ENCODE peak calls at places on chromosomes 13 and 19, in eight cellular contexts. H, L, P, Q, E, K, M and C are unnamed samples.

GRCh38 chr13:111911141-111911720 is 155.7 kb upstream of the SOX1 start:
- DNase-seq in P (no peak), H (no peak), Q (no peak), L (no peak), E (no peak), M (no peak), K (no peak), C (peak; percentile 14)

GRCh38 chr13:114282143-114282685 is 813 bp downstream of the UPF3A start:
- DNase-seq in P (peak; percentile 53), H (no peak), M (peak; percentile 44), L (peak; percentile 65), K (peak; percentile 90), E (peak; percentile 54), Q (peak; percentile 35), C (peak; percentile 27)

GRCh38 chr13:111429064-111429558 is 108.7 kb downstream of the TEX29 start:
- DNase-seq in E (peak; percentile 47), H (peak; percentile 1), Q (peak; percentile 66), K (peak; percentile 54), P (no peak), L (peak; percentile 18), M (peak; percentile 43), C (no peak)

GRCh38 chr13:97057196-97057595 is 62.9 kb upstream of the OXGR1 start:
- DNase-seq in M (no peak), L (no peak), H (peak; percentile 6), P (no peak), Q (no peak), E (no peak), K (no peak), C (no peak)

GRCh38 chr13:77048592-77048991 is 21.6 kb upstream of the FBXL3 start:
- DNase-seq in L (no peak), H (no peak), M (no peak), P (no peak), Q (no peak), K (no peak), E (no peak), C (no peak)

GRCh38 chr19:55353803-55354697 is 469 bp downstream of the COX6B2 start:
- DNase-seq in K (peak; percentile 78), H (peak; percentile 53), P (peak; percentile 78), E (peak; percentile 65), L (peak; percentile 43), M (peak; percentile 86), Q (peak; percentile 75), C (peak; percentile 81)

GRCh38 chr19:48639483-48640375 is 2.5 kb upstream of the DBP start:
- DNase-seq in L (no peak), E (no peak), P (no peak), M (no peak), H (no peak), K (no peak), Q (no peak), C (peak; percentile 64)

GRCh38 chr19:41570639-41571112 is 5.3 kb upstream of the CEACAM21 start:
- DNase-seq in P (peak; percentile 83), Q (peak; percentile 81), E (peak; percentile 75), H (peak; percentile 43), M (peak; percentile 84), L (peak; percentile 57), K (peak; percentile 85), C (peak; percentile 83)

GRCh38 chr19:12783849-12784393 is 7.4 kb upstream of the JUNB start:
- DNase-seq in E (peak; percentile 75), K (no peak), M (peak; percentile 73), P (peak; percentile 79), H (no peak), Q (peak; percentile 55), L (no peak), C (peak; percentile 75)

GRCh38 chr13:90154311-90154960 is 1193.1 kb upstream of the MIR17HG start:
- DNase-seq in P (no peak), M (no peak), L (no peak), Q (no peak), E (peak; percentile 43), K (peak; percentile 11), H (peak; percentile 30), C (no peak)

GRCh38 chr19:10920288-10920655 is 8.2 kb downstream of the YIPF2 start:
- DNase-seq in E (no peak), L (no peak), M (no peak), Q (no peak), H (no peak), K (no peak), P (no peak), C (no peak)

GRCh38 chr19:46351241-46352041 is 4.6 kb downstream of the PPP5C start:
- DNase-seq in M (peak; percentile 54), E (peak; percentile 21), K (peak; percentile 85), H (peak; percentile 59), P (peak; percentile 89), Q (peak; percentile 75), L (peak; percentile 43), C (peak; percentile 30)

GRCh38 chr19:6056801-6057650 is 53.3 kb downstream of the RFX2 start:
- DNase-seq in H (peak; percentile 94), K (peak; percentile 98), P (peak; percentile 90), Q (peak; percentile 50), L (peak; percentile 91), M (peak; percentile 70), E (peak; percentile 84), C (peak; percentile 80)

GRCh38 chr19:11578342-11579142 is 1.1 kb upstream of the ACP5 start:
- DNase-seq in P (peak; percentile 86), K (no peak), L (no peak), H (no peak), M (peak; percentile 61), E (no peak), Q (peak; percentile 36), C (peak; percentile 75)

GRCh38 chr13:61247149-61247936 is 168.3 kb downstream of the PCDH20 start:
- DNase-seq in E (no peak), L (no peak), P (no peak), M (no peak), H (no peak), K (no peak), Q (no peak), C (no peak)

GRCh38 chr19:44951179-44952159 is 3.7 kb upstream of the CLPTM1 start:
- DNase-seq in P (peak; percentile 66), H (peak; percentile 67), E (peak; percentile 71), L (peak; percentile 82), Q (peak; percentile 75), K (peak; percentile 86), M (peak; percentile 54), C (peak; percentile 82)

GRCh38 chr19:18763674-18764590 is 27.2 kb downstream of the COMP start:
- DNase-seq in E (peak; percentile 82), H (peak; percentile 75), K (peak; percentile 98), M (no peak), L (peak; percentile 27), Q (no peak), P (no peak), C (no peak)

GRCh38 chr19:1411255-1412191 is 4.1 kb downstream of the DAZAP1 start:
- DNase-seq in M (peak; percentile 30), H (peak; percentile 65), E (no peak), K (peak; percentile 88), P (peak; percentile 70), L (peak; percentile 54), Q (peak; percentile 64), C (no peak)
- H3K4me1 ChIP-seq in M (peaks cover 68% of the 10 kb centered on the region), H (peaks cover 40% of the 10 kb centered on the region), E (peaks cover 42% of the 10 kb centered on the region), K (peaks cover 33% of the 10 kb centered on the region), P (no peaks in the 10 kb centered on the region), L (peaks cover 38% of the 10 kb centered on the region), Q (peaks cover 84% of the 10 kb centered on the region), C (peaks cover 18% of the 10 kb centered on the region)

DNA sequence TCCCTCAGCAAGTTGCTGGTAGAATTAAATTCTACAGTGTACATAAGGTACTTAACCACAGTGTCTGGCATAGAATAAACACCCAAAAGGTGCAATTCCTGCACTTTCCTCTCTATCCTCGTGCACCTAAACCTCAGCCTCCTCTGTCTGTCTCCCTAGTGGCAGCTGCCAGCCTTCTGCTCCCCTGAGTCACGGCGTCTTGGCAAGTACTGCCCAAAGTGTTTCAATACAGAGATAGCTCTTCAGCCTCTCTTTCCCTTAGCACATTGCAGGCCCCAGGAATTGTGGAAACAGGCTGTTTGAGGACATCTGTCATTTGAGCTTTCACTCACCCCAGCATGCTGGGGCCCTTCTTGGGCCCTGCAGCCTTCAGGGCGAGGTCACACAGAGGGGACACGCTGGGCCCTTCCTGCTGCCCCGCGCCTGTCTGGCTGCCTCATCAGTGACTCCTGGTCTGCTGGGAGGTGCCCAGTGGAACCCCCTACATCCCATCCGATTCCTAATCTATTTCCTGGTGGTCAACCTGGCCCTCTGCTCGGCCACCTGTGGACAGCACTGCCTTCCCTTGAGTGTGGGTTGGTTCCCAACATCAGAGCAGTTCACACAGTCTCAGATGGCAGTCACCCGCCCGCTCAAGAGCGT is 19.3 kb downstream of the COL4A2 start:
- DNase-seq in H (peak; percentile 40), L (no peak), K (peak; percentile 38), M (no peak), Q (no peak), E (no peak), P (no peak), C (no peak)
- H3K27ac ChIP-seq in H (peak overlapping the region; percentile 65), L (peak overlapping the region; percentile 56), K (no peak overlapping the region), M (peak overlapping the region; percentile 84), Q (peak overlapping the region; percentile 45), E (no peak overlapping the region), P (peak overlapping the region; percentile 53), C (peak overlapping the region; percentile 17)

GRCh38 chr19:43636121-43636683 is 3.4 kb downstream of the CADM4 start:
- DNase-seq in K (peak; percentile 37), E (no peak), Q (no peak), L (no peak), P (no peak), H (peak; percentile 47), M (no peak), C (no peak)

GRCh38 chr19:43634068-43634467 is 5.6 kb downstream of the CADM4 start:
- DNase-seq in M (no peak), P (no peak), L (no peak), E (no peak), K (no peak), H (no peak), Q (no peak), C (no peak)

GRCh38 chr19:43634877-43635560 is 4.6 kb downstream of the CADM4 start:
- DNase-seq in L (no peak), M (no peak), P (no peak), Q (no peak), H (no peak), E (no peak), K (peak; percentile 43), C (no peak)

GRCh38 chr19:43633520-43633919 is 6.1 kb downstream of the CADM4 start:
- DNase-seq in P (no peak), H (no peak), Q (no peak), L (no peak), K (no peak), M (no peak), E (no peak), C (no peak)

GRCh38 chr19:43634516-43634876 is 5.2 kb downstream of the CADM4 start:
- DNase-seq in Q (no peak), K (no peak), E (no peak), P (no peak), M (no peak), L (no peak), H (no peak), C (no peak)
- H3K4me3 ChIP-seq in Q (no peak overlapping the region), K (no peak overlapping the region), E (no peak overlapping the region), P (no peak overlapping the region), M (no peak overlapping the region), L (no peak overlapping the region), H (no peak overlapping the region), C (no peak overlapping the region)

DNA sequence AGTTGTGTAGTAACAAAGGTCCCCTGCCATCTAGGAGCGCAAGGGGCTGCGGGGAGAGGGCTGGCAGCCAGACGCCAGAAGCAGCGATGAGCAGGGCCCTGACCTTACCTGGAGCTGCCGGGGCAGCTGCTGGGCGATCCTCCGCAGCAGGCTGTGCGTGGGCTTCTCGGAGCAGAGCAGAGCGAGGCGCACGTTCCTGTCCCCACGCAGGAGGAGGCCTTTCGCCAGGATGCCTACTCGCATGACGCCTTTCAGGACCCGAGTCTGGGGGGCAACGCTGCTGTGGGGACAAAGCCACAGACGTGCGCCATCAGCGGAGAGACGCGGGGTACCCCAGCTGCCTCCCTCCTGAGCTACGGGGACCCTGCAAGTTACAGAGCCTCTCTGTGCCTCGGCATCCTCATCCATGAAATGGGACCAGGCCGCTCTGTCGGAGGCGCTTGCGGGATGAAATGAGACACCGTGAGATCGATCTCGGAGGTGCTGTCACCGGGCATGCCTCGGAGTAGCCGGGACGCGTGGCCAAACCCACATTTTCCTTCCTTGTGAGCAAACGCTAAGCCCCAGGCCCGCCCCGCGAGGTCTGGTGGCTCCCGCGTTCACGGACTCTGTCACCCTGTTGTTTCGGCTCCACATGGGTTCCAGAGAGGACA is 30.5 kb upstream of the MATK start:
- DNase-seq in K (no peak), L (no peak), M (no peak), Q (no peak), H (no peak), P (no peak), E (no peak), C (no peak)
- H3K4me1 ChIP-seq in K (peaks cover 7% of the 10 kb centered on the region), L (no peaks in the 10 kb centered on the region), M (no peaks in the 10 kb centered on the region), Q (no peaks in the 10 kb centered on the region), H (no peaks in the 10 kb centered on the region), P (no peaks in the 10 kb centered on the region), E (peaks cover 7% of the 10 kb centered on the region), C (no peaks in the 10 kb centered on the region)